ENCODE peak calls at places on chromosomes 16 and 17, in five cellular contexts. One of them, this sample, is unnamed.

GRCh38 chr16:73878616-73879015 is 418.0 kb upstream of the PSMD7 start:
- DNase-seq in IMR-90: peak; percentile 76
- DNase-seq in lung: no peak
- DNase-seq in endothelial cell of umbilical vein: peak; percentile 65
- DNase-seq in heart right ventricle: peak; percentile 29
- DNase-seq in this sample: no peak

GRCh38 chr16:15682105-15682570 is 32.1 kb downstream of the NDE1 start:
- DNase-seq in IMR-90: peak; percentile 84
- DNase-seq in lung: no peak
- DNase-seq in endothelial cell of umbilical vein: peak; percentile 84
- DNase-seq in heart right ventricle: no peak
- DNase-seq in this sample: no peak

GRCh38 chr16:66416981-66417700 is 10.0 kb upstream of the BEAN1 start:
- DNase-seq in IMR-90: peak; percentile 58
- DNase-seq in lung: no peak
- DNase-seq in endothelial cell of umbilical vein: no peak
- DNase-seq in heart right ventricle: no peak
- DNase-seq in this sample: no peak

GRCh38 chr16:84303023-84303422 is 8.3 kb downstream of the WFDC1 start:
- DNase-seq in IMR-90: peak; percentile 73
- DNase-seq in lung: no peak
- DNase-seq in endothelial cell of umbilical vein: no peak
- DNase-seq in heart right ventricle: peak; percentile 47
- DNase-seq in this sample: no peak

GRCh38 chr17:21183468-21183867 is 30.5 kb downstream of the TMEM11 start:
- DNase-seq in IMR-90: no peak
- DNase-seq in lung: no peak
- DNase-seq in endothelial cell of umbilical vein: peak; percentile 36
- DNase-seq in heart right ventricle: no peak
- DNase-seq in this sample: no peak

GRCh38 chr16:49658491-49658890 is 197.4 kb downstream of the ZNF423 start:
- DNase-seq in IMR-90: no peak
- DNase-seq in lung: no peak
- DNase-seq in endothelial cell of umbilical vein: no peak
- DNase-seq in heart right ventricle: no peak
- DNase-seq in this sample: no peak

GRCh38 chr16:50152807-50153647 is at the start of gene TENT4B:
- DNase-seq in IMR-90: peak; percentile 66
- DNase-seq in lung: peak; percentile 87
- DNase-seq in endothelial cell of umbilical vein: peak; percentile 87
- DNase-seq in heart right ventricle: peak; percentile 89
- DNase-seq in this sample: peak; percentile 94

GRCh38 chr16:49932449-49932848 is 76.5 kb upstream of the ZNF423 start:
- DNase-seq in IMR-90: no peak
- DNase-seq in lung: no peak
- DNase-seq in endothelial cell of umbilical vein: no peak
- DNase-seq in heart right ventricle: no peak
- DNase-seq in this sample: no peak

GRCh38 chr16:88906020-88906419 is 39.6 kb upstream of the PABPN1L start:
- DNase-seq in IMR-90: no peak
- DNase-seq in lung: no peak
- DNase-seq in endothelial cell of umbilical vein: no peak
- DNase-seq in heart right ventricle: no peak
- DNase-seq in this sample: no peak

GRCh38 chr17:48131216-48131824 is 23.8 kb downstream of the SNX11 start:
- DNase-seq in IMR-90: peak; percentile 66
- DNase-seq in lung: peak; percentile 56
- DNase-seq in endothelial cell of umbilical vein: peak; percentile 63
- DNase-seq in heart right ventricle: peak; percentile 73
- DNase-seq in this sample: no peak

GRCh38 chr17:42132941-42133340 is 10.3 kb downstream of the HSPB9 start:
- DNase-seq in IMR-90: peak; percentile 81
- DNase-seq in lung: peak; percentile 85
- DNase-seq in endothelial cell of umbilical vein: peak; percentile 48
- DNase-seq in heart right ventricle: peak; percentile 46
- DNase-seq in this sample: peak; percentile 77

GRCh38 chr17:74950207-74950606 is 14.5 kb downstream of the OTOP3 start:
- DNase-seq in IMR-90: no peak
- DNase-seq in lung: no peak
- DNase-seq in endothelial cell of umbilical vein: no peak
- DNase-seq in heart right ventricle: no peak
- DNase-seq in this sample: no peak

GRCh38 chr17:59914274-59914854 is 21.4 kb downstream of the RPS6KB1 start:
- DNase-seq in IMR-90: peak; percentile 60
- DNase-seq in lung: no peak
- DNase-seq in endothelial cell of umbilical vein: peak; percentile 46
- DNase-seq in heart right ventricle: no peak
- DNase-seq in this sample: no peak

DNA sequence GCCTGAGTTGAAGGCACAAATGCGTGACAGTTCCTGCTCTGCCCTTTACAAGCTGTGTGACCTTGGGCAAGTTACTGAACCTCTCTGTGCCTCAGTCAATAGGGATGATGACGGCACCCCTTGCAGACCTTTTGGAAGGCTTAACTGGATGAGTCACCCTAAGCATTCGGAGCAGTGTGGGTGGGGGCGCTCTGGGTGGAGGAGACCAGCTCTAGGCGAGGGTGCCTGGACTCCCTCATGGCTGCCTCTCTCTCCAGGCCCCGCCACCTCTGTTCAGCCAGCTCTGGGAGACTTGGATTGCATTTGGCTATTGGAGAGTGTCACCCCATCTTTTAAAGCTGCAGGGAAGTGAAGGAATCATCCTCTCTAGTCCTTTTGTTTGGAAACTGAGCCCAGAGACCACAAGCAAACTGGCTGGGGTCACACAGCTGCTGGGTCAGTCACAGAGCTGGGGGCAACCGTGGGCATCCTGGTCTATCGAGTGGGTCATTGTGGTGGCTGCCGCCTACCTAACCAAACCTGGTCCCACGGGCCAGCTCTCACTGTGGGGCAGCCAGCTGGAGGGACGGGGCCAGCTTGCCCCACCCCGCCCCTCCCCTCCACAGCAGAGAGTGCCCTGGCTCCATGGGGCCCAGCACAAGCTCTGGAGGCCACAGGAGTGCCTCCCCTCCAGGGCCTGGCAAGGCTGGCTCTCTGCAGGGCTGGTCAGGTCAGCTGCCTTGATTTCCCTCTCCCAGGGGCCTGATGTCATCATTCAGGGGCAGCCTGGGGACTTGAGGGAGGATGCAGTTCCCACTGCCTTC is 20.2 kb upstream of the GSE1 start:
- DNase-seq in IMR-90: peak; percentile 59
- DNase-seq in lung: no peak
- DNase-seq in endothelial cell of umbilical vein: no peak
- DNase-seq in heart right ventricle: no peak
- DNase-seq in this sample: peak; percentile 53
- H3K4me1 ChIP-seq in IMR-90: peaks cover 5% of the 10 kb centered on the region
- H3K4me1 ChIP-seq in lung: no peaks in the 10 kb centered on the region
- H3K4me1 ChIP-seq in endothelial cell of umbilical vein: no peaks in the 10 kb centered on the region
- H3K4me1 ChIP-seq in heart right ventricle: peaks cover 19% of the 10 kb centered on the region
- H3K4me1 ChIP-seq in this sample: no peaks in the 10 kb centered on the region

GRCh38 chr17:17114592-17115225 is 72.5 kb downstream of the MPRIP start:
- DNase-seq in IMR-90: no peak
- DNase-seq in lung: no peak
- DNase-seq in endothelial cell of umbilical vein: no peak
- DNase-seq in heart right ventricle: no peak
- DNase-seq in this sample: peak; percentile 71

GRCh38 chr17:17117923-17118322 is 75.7 kb downstream of the MPRIP start:
- DNase-seq in IMR-90: no peak
- DNase-seq in lung: no peak
- DNase-seq in endothelial cell of umbilical vein: no peak
- DNase-seq in heart right ventricle: no peak
- DNase-seq in this sample: no peak

GRCh38 chr17:17118399-17118798 is 76.1 kb downstream of the MPRIP start:
- DNase-seq in IMR-90: no peak
- DNase-seq in lung: no peak
- DNase-seq in endothelial cell of umbilical vein: no peak
- DNase-seq in heart right ventricle: no peak
- DNase-seq in this sample: peak; percentile 23

GRCh38 chr17:17116406-17116805 is 74.1 kb downstream of the MPRIP start:
- DNase-seq in IMR-90: no peak
- DNase-seq in lung: no peak
- DNase-seq in endothelial cell of umbilical vein: no peak
- DNase-seq in heart right ventricle: no peak
- DNase-seq in this sample: no peak

GRCh38 chr17:17115620-17116019 is 73.4 kb downstream of the MPRIP start:
- DNase-seq in IMR-90: no peak
- DNase-seq in lung: no peak
- DNase-seq in endothelial cell of umbilical vein: no peak
- DNase-seq in heart right ventricle: no peak
- DNase-seq in this sample: peak; percentile 51
- H3K4me1 ChIP-seq in IMR-90: peaks cover 27% of the 10 kb centered on the region
- H3K4me1 ChIP-seq in lung: peaks cover 39% of the 10 kb centered on the region
- H3K4me1 ChIP-seq in endothelial cell of umbilical vein: no peaks in the 10 kb centered on the region
- H3K4me1 ChIP-seq in heart right ventricle: peaks cover 100% of the 10 kb centered on the region
- H3K4me1 ChIP-seq in this sample: peaks cover 64% of the 10 kb centered on the region

GRCh38 chr16:56848056-56848936 is 16.7 kb upstream of the SLC12A3 start:
- DNase-seq in IMR-90: peak; percentile 79
- DNase-seq in lung: no peak
- DNase-seq in endothelial cell of umbilical vein: peak; percentile 73
- DNase-seq in heart right ventricle: peak; percentile 43
- DNase-seq in this sample: peak; percentile 67
- H3K4me1 ChIP-seq in IMR-90: peaks cover 33% of the 10 kb centered on the region
- H3K4me1 ChIP-seq in lung: no peaks in the 10 kb centered on the region
- H3K4me1 ChIP-seq in endothelial cell of umbilical vein: peaks cover 32% of the 10 kb centered on the region
- H3K4me1 ChIP-seq in heart right ventricle: peaks cover 30% of the 10 kb centered on the region
- H3K4me1 ChIP-seq in this sample: peaks cover 4% of the 10 kb centered on the region

DNA sequence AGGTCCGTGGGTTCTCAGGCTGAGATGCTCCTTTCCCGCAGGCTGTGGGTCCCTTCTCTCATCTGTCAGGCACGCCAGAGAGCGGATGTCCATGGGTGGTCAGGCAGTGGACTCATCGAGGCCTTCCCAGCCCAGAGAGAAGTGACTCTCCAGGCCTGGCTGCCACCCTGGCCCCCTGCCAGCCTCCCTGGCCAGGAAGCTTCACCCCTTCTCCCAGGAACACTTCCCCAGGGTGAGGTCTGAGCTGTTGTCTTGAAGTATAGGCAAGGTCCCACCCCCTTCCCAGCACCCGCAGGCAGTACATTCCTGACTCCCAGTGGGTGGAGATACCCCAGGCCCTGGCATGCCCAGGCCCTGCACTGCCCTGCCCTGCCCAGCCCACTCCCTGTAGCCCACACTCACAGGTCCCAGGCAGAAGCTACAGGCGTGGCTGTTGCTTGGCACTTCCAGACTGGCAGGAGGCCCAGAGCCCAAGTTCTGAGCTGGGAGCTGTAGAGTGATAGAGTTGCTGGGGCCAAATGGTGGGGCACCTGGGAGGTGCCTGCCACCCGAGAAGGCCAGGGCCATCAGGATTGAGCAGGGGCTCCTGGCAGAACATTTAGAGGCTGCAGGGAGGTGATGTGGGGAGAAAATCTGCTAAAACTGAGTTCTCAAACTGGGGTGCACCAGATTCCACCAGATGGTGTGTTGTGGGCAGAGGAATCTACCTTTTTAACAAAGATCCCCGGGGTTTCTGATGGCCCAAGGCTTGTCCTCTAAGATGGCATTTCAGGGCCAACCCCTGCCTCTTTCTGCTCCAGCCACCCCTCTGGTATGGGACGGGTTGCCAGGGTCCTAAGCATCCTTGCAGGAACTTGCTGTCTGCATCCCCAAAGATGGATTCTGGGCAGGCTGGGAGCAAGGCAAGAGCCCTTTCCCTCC is 6.7 kb downstream of the ITGA3 start:
- DNase-seq in IMR-90: peak; percentile 73
- DNase-seq in lung: peak; percentile 93
- DNase-seq in endothelial cell of umbilical vein: no peak
- DNase-seq in heart right ventricle: peak; percentile 85
- DNase-seq in this sample: peak; percentile 92
- H3K4me1 ChIP-seq in IMR-90: peaks cover 72% of the 10 kb centered on the region
- H3K4me1 ChIP-seq in lung: peaks cover 27% of the 10 kb centered on the region
- H3K4me1 ChIP-seq in endothelial cell of umbilical vein: peaks cover 45% of the 10 kb centered on the region
- H3K4me1 ChIP-seq in heart right ventricle: peaks cover 95% of the 10 kb centered on the region
- H3K4me1 ChIP-seq in this sample: peaks cover 35% of the 10 kb centered on the region

GRCh38 chr17:79231766-79232287 is 157.2 kb downstream of the ENGASE start:
- DNase-seq in IMR-90: no peak
- DNase-seq in lung: no peak
- DNase-seq in endothelial cell of umbilical vein: no peak
- DNase-seq in heart right ventricle: no peak
- DNase-seq in this sample: no peak
- H3K4me1 ChIP-seq in IMR-90: no peaks in the 10 kb centered on the region
- H3K4me1 ChIP-seq in lung: no peaks in the 10 kb centered on the region
- H3K4me1 ChIP-seq in endothelial cell of umbilical vein: no peaks in the 10 kb centered on the region
- H3K4me1 ChIP-seq in heart right ventricle: no peaks in the 10 kb centered on the region
- H3K4me1 ChIP-seq in this sample: no peaks in the 10 kb centered on the region

GRCh38 chr17:55444471-55445441 is 23.1 kb upstream of the MMD start:
- DNase-seq in IMR-90: peak; percentile 53
- DNase-seq in lung: no peak
- DNase-seq in endothelial cell of umbilical vein: peak; percentile 40
- DNase-seq in heart right ventricle: no peak
- DNase-seq in this sample: no peak
- H3K4me1 ChIP-seq in IMR-90: peaks cover 20% of the 10 kb centered on the region
- H3K4me1 ChIP-seq in lung: no peaks in the 10 kb centered on the region
- H3K4me1 ChIP-seq in endothelial cell of umbilical vein: peaks cover 6% of the 10 kb centered on the region
- H3K4me1 ChIP-seq in heart right ventricle: peaks cover 8% of the 10 kb centered on the region
- H3K4me1 ChIP-seq in this sample: peaks cover 1% of the 10 kb centered on the region

DNA sequence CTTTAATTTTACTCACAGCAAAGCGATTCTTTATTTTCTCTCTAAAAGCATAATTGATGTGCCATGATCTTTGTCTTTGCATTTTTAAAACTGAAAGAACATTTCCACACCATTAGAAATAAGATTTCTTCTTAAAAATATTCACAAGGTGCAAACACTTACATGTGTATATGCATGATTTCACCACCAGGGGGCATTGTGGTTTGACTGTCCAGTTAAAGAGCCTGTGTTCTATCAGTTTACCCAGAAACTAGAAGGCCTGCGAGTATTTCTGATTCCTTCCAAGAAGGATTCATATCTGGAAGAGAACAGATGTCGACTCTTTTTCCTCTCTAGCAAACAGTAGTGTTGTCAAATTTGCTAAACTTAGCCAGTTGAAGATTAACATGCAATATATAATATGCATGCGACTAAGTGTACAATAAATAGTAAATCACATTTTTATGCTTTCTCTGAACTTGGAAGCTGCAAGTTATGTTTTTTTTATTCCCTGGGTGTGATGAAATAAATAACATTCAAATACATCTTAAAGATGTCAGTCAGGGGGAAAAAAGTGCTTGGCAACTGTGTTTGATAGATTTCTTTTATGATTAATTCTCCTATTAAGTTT is 404.2 kb downstream of the WWOX start:
- DNase-seq in IMR-90: peak; percentile 11
- DNase-seq in lung: peak; percentile 62
- DNase-seq in endothelial cell of umbilical vein: peak; percentile 20
- DNase-seq in heart right ventricle: peak; percentile 79
- DNase-seq in this sample: no peak
- H3K4me1 ChIP-seq in IMR-90: no peaks in the 10 kb centered on the region
- H3K4me1 ChIP-seq in lung: no peaks in the 10 kb centered on the region
- H3K4me1 ChIP-seq in endothelial cell of umbilical vein: no peaks in the 10 kb centered on the region
- H3K4me1 ChIP-seq in heart right ventricle: peaks cover 53% of the 10 kb centered on the region
- H3K4me1 ChIP-seq in this sample: no peaks in the 10 kb centered on the region

This sample was measured in right cardiac atrium.